ENCODE peak calls at places on chromosomes 12 and 14, in ten cellular contexts. A, U, Z, J, F, E, G, S, H and I are unnamed samples.

GRCh38 chr12:69290545-69291277 is 51.3 kb downstream of the CPSF6 start:
- DNase-seq in G (peak), Z (no peak), A (peak), F (peak), E (peak), U (peak), H (peak), S (peak), J (peak), I (peak)

GRCh38 chr14:63918411-63918810 is 65.6 kb downstream of the SYNE2 start:
- DNase-seq in U (no peak), F (no peak), H (no peak), J (no peak), S (no peak), Z (no peak), G (no peak), A (no peak), E (no peak), I (no peak)

GRCh38 chr12:2161478-2161877 is 108.7 kb downstream of the CACNA1C start:
- DNase-seq in A (no peak), Z (no peak), F (no peak), G (no peak), H (peak), S (no peak), J (no peak), E (peak), U (no peak), I (no peak)

GRCh38 chr12:38392584-38393144 is 76.1 kb downstream of the ALG10B start:
- DNase-seq in H (peak), F (no peak), A (no peak), E (no peak), U (peak), Z (no peak), G (no peak), J (no peak), S (no peak), I (no peak)

GRCh38 chr12:50121636-50122035 is 9.6 kb downstream of the COX14 start:
- DNase-seq in E (no peak), U (no peak), A (no peak), J (no peak), G (no peak), F (no peak), H (no peak), S (no peak), Z (no peak), I (no peak)

GRCh38 chr14:29810657-29811056 is 117.0 kb downstream of the PRKD1 start:
- DNase-seq in G (no peak), J (peak), A (no peak), S (peak), F (no peak), U (no peak), H (peak), E (no peak), Z (no peak), I (no peak)

GRCh38 chr12:115176741-115177400 is 492.9 kb upstream of the TBX3 start:
- DNase-seq in A (no peak), J (no peak), U (no peak), Z (no peak), H (no peak), G (no peak), E (no peak), F (no peak), S (no peak), I (no peak)

GRCh38 chr14:32472512-32473472 is 143.7 kb downstream of the AKAP6 start:
- DNase-seq in H (peak), E (no peak), Z (no peak), J (no peak), U (no peak), G (no peak), A (peak), F (no peak), S (peak), I (no peak)

GRCh38 chr14:53399057-53399456 is 245.9 kb upstream of the DDHD1 start:
- DNase-seq in F (no peak), S (peak), J (peak), E (no peak), Z (no peak), A (peak), H (peak), G (no peak), U (no peak), I (no peak)

GRCh38 chr14:24079521-24080141 is 8.3 kb downstream of the CPNE6 start:
- DNase-seq in H (no peak), F (no peak), U (no peak), J (no peak), Z (no peak), S (no peak), E (no peak), A (no peak), G (no peak), I (peak)

GRCh38 chr12:47744005-47744651 is 14.6 kb downstream of the RAPGEF3 start:
- DNase-seq in G (peak), S (no peak), F (peak), E (peak), J (peak), H (no peak), A (no peak), Z (no peak), U (no peak), I (peak)

GRCh38 chr12:106256524-106256923 is 8.7 kb upstream of the CKAP4 start:
- DNase-seq in U (no peak), H (no peak), J (no peak), Z (no peak), S (no peak), A (no peak), F (no peak), E (no peak), G (no peak), I (no peak)

GRCh38 chr12:60501124-60501729 is 905.4 kb downstream of the SLC16A7 start:
- DNase-seq in F (no peak), E (no peak), J (peak), H (peak), A (no peak), S (peak), Z (no peak), G (no peak), U (no peak), I (no peak)

GRCh38 chr12:80166751-80167150 is 67.4 kb downstream of the OTOGL start:
- DNase-seq in E (no peak), Z (no peak), G (no peak), A (no peak), U (no peak), H (no peak), S (no peak), J (no peak), F (no peak), I (no peak)

GRCh38 chr14:35932659-35933159 is 106.6 kb downstream of the BRMS1L start:
- DNase-seq in U (no peak), G (no peak), H (no peak), J (no peak), Z (no peak), F (no peak), E (no peak), A (no peak), S (no peak), I (no peak)

GRCh38 chr14:90698379-90698869 is 117.8 kb downstream of the TTC7B start:
- DNase-seq in U (no peak), H (peak), E (no peak), S (peak), J (peak), A (peak), F (no peak), Z (no peak), G (peak), I (no peak)

GRCh38 chr12:49868449-49868848 is 25.5 kb upstream of the BCDIN3D start:
- DNase-seq in G (no peak), S (no peak), E (no peak), F (no peak), Z (no peak), A (no peak), U (no peak), H (no peak), J (no peak), I (no peak)

GRCh38 chr12:21183721-21184275 is 52.8 kb downstream of the SLCO1B1 start:
- DNase-seq in A (no peak), F (no peak), Z (no peak), E (no peak), S (no peak), G (no peak), J (no peak), U (no peak), H (no peak), I (no peak)

GRCh38 chr14:100669011-100669412 is 57.7 kb upstream of the DLK1 start:
- DNase-seq in S (no peak), Z (no peak), E (no peak), U (no peak), F (no peak), J (no peak), H (no peak), A (no peak), G (no peak), I (no peak)

GRCh38 chr12:3200032-3200617 is 122.9 kb downstream of the TSPAN9 start:
- DNase-seq in J (peak), S (peak), E (peak), F (no peak), H (peak), Z (peak), U (no peak), G (peak), A (peak), I (no peak)

GRCh38 chr12:77324763-77325468 is 259.5 kb upstream of the E2F7 start:
- DNase-seq in U (peak), Z (peak), G (peak), F (no peak), A (peak), H (peak), S (peak), E (peak), J (peak), I (peak)

GRCh38 chr12:15527201-15527782 is 205.0 kb downstream of the PTPRO start:
- DNase-seq in J (peak), U (peak), H (peak), F (no peak), A (peak), E (no peak), G (no peak), S (no peak), Z (no peak), I (no peak)

GRCh38 chr12:120546050-120546386 is 11.9 kb downstream of the RNF10 start:
- DNase-seq in J (no peak), G (no peak), U (no peak), H (no peak), A (no peak), Z (no peak), F (no peak), S (no peak), E (peak), I (no peak)

GRCh38 chr12:108843187-108843586 is 14.2 kb downstream of the SSH1 start:
- DNase-seq in F (no peak), U (no peak), S (no peak), G (no peak), E (no peak), H (no peak), J (no peak), Z (no peak), A (no peak), I (no peak)

GRCh38 chr12:65740873-65741600 is 83.2 kb upstream of the HMGA2 start:
- DNase-seq in G (peak), U (no peak), H (peak), Z (peak), J (peak), F (peak), A (peak), E (no peak), S (peak), I (no peak)

GRCh38 chr14:50823051-50823762 is 7.8 kb downstream of the NIN start:
- DNase-seq in J (no peak), H (peak), S (peak), E (no peak), U (no peak), G (no peak), A (no peak), Z (no peak), F (no peak), I (no peak)

GRCh38 chr14:60616326-60617044 is 32.8 kb downstream of the SIX1 start:
- DNase-seq in Z (no peak), E (no peak), A (no peak), S (no peak), U (no peak), J (no peak), G (peak), F (no peak), H (no peak), I (no peak)

GRCh38 chr12:110744176-110744575 is 1.5 kb upstream of the PPP1CC start:
- DNase-seq in J (peak), A (peak), E (no peak), Z (no peak), S (peak), F (no peak), U (no peak), G (no peak), H (peak), I (no peak)

GRCh38 chr14:37610945-37611523 is 15.6 kb downstream of the TTC6 start:
- DNase-seq in E (no peak), G (no peak), H (no peak), F (no peak), S (no peak), U (no peak), J (no peak), Z (no peak), A (no peak), I (no peak)

GRCh38 chr14:65200454-65200853 is 98.1 kb upstream of the MAX start:
- DNase-seq in H (no peak), G (no peak), U (no peak), F (no peak), A (no peak), E (no peak), S (peak), Z (no peak), J (no peak), I (no peak)

GRCh38 chr12:3747543-3747942 is 5.4 kb downstream of the CRACR2A start:
- DNase-seq in J (no peak), A (no peak), G (no peak), F (no peak), E (no peak), H (no peak), U (no peak), S (no peak), Z (peak), I (no peak)

GRCh38 chr12:13173537-13173936 is 23.0 kb upstream of the EMP1 start:
- DNase-seq in H (peak), E (no peak), S (peak), U (no peak), G (no peak), F (no peak), A (peak), Z (no peak), J (peak), I (no peak)

GRCh38 chr14:66046035-66046434 is 440.1 kb upstream of the CCDC196 start:
- DNase-seq in E (no peak), S (no peak), J (no peak), Z (no peak), A (no peak), U (no peak), G (no peak), F (no peak), H (no peak), I (no peak)

GRCh38 chr12:79155703-79156102 is 291.1 kb downstream of the SYT1 start:
- DNase-seq in G (no peak), E (no peak), S (peak), U (peak), A (peak), J (peak), Z (no peak), F (no peak), H (peak), I (no peak)

GRCh38 chr12:131770120-131770519 is 58.1 kb upstream of the MMP17 start:
- DNase-seq in A (no peak), U (no peak), F (no peak), Z (no peak), E (no peak), G (no peak), S (no peak), H (no peak), J (no peak), I (no peak)

GRCh38 chr14:33810308-33810707 is 140.6 kb downstream of the EGLN3 start:
- DNase-seq in F (no peak), G (no peak), A (no peak), U (no peak), J (no peak), E (no peak), S (no peak), Z (no peak), H (no peak), I (no peak)

GRCh38 chr12:55983229-55983849 is 9.5 kb downstream of the RAB5B start:
- DNase-seq in U (peak), G (no peak), J (no peak), E (no peak), F (no peak), S (no peak), A (no peak), Z (no peak), H (no peak), I (no peak)

GRCh38 chr14:104314251-104314941 is 176.0 kb downstream of the KIF26A start:
- DNase-seq in F (no peak), Z (no peak), A (no peak), E (no peak), H (no peak), S (no peak), J (no peak), G (no peak), U (no peak), I (no peak)

GRCh38 chr14:40601063-40601462 is 1005.6 kb upstream of the LRFN5 start:
- DNase-seq in U (no peak), E (no peak), J (no peak), G (no peak), Z (no peak), S (no peak), F (no peak), A (no peak), H (no peak), I (no peak)